ENCODE peak calls at places on chromosomes 7 and 10, in five cellular contexts. One of them, this sample, is unnamed.

GRCh38 chr10:3672220-3672619 is 112.8 kb downstream of the KLF6 start:
- DNase-seq in thoracic aorta: no peak
- DNase-seq in PC-9: no peak
- DNase-seq in cardiac muscle cell: no peak
- DNase-seq in adrenal gland: no peak
- DNase-seq in this sample: no peak

GRCh38 chr7:28964056-28964455 is 5.9 kb upstream of the TRIL start:
- DNase-seq in thoracic aorta: no peak
- DNase-seq in PC-9: no peak
- DNase-seq in cardiac muscle cell: no peak
- DNase-seq in adrenal gland: no peak
- DNase-seq in this sample: no peak

GRCh38 chr10:3835770-3836169 is 50.8 kb upstream of the KLF6 start:
- DNase-seq in thoracic aorta: no peak
- DNase-seq in PC-9: no peak
- DNase-seq in cardiac muscle cell: no peak
- DNase-seq in adrenal gland: no peak
- DNase-seq in this sample: no peak

GRCh38 chr7:46539892-46540483 is 618.9 kb upstream of the IGFBP3 start:
- DNase-seq in thoracic aorta: no peak
- DNase-seq in PC-9: no peak
- DNase-seq in cardiac muscle cell: peak; percentile 80
- DNase-seq in adrenal gland: no peak
- DNase-seq in this sample: no peak

GRCh38 chr10:43218951-43219837 is 47.7 kb downstream of the RASGEF1A start:
- DNase-seq in thoracic aorta: no peak
- DNase-seq in PC-9: no peak
- DNase-seq in cardiac muscle cell: no peak
- DNase-seq in adrenal gland: no peak
- DNase-seq in this sample: no peak

GRCh38 chr7:24981544-24981951 is 1.6 kb upstream of the OSBPL3 start:
- DNase-seq in thoracic aorta: no peak
- DNase-seq in PC-9: peak; percentile 71
- DNase-seq in cardiac muscle cell: peak; percentile 39
- DNase-seq in adrenal gland: peak; percentile 31
- DNase-seq in this sample: peak; percentile 41

GRCh38 chr7:28662236-28662635 is 249.9 kb downstream of the CREB5 start:
- DNase-seq in thoracic aorta: no peak
- DNase-seq in PC-9: no peak
- DNase-seq in cardiac muscle cell: no peak
- DNase-seq in adrenal gland: no peak
- DNase-seq in this sample: no peak

GRCh38 chr10:31317652-31318381 is 1.2 kb upstream of the ZEB1 start:
- DNase-seq in thoracic aorta: no peak
- DNase-seq in PC-9: no peak
- DNase-seq in cardiac muscle cell: no peak
- DNase-seq in adrenal gland: no peak
- DNase-seq in this sample: no peak

GRCh38 chr7:47483604-47484273 is 98.2 kb downstream of the TNS3 start:
- DNase-seq in thoracic aorta: no peak
- DNase-seq in PC-9: no peak
- DNase-seq in cardiac muscle cell: no peak
- DNase-seq in adrenal gland: no peak
- DNase-seq in this sample: no peak

GRCh38 chr7:154868901-154869300 is 134.0 kb downstream of the PAXIP1 start:
- DNase-seq in thoracic aorta: no peak
- DNase-seq in PC-9: no peak
- DNase-seq in cardiac muscle cell: peak; percentile 28
- DNase-seq in adrenal gland: no peak
- DNase-seq in this sample: no peak

GRCh38 chr10:6431861-6432260 is 148.2 kb downstream of the PRKCQ start:
- DNase-seq in thoracic aorta: no peak
- DNase-seq in PC-9: no peak
- DNase-seq in cardiac muscle cell: no peak
- DNase-seq in adrenal gland: no peak
- DNase-seq in this sample: no peak

GRCh38 chr10:96395931-96396877 is 37.4 kb upstream of the OPALIN start:
- DNase-seq in thoracic aorta: no peak
- DNase-seq in PC-9: peak; percentile 31
- DNase-seq in cardiac muscle cell: peak; percentile 76
- DNase-seq in adrenal gland: peak; percentile 56
- DNase-seq in this sample: peak; percentile 56

GRCh38 chr7:70700055-70700934 is 431.6 kb upstream of the GALNT17 start:
- DNase-seq in thoracic aorta: no peak
- DNase-seq in PC-9: no peak
- DNase-seq in cardiac muscle cell: no peak
- DNase-seq in adrenal gland: no peak
- DNase-seq in this sample: no peak

GRCh38 chr7:94509264-94509878 is at the start of gene CASD1:
- DNase-seq in thoracic aorta: no peak
- DNase-seq in PC-9: peak; percentile 53
- DNase-seq in cardiac muscle cell: peak; percentile 15
- DNase-seq in adrenal gland: peak; percentile 70
- DNase-seq in this sample: peak; percentile 69

GRCh38 chr7:41809487-41810257 is 106.8 kb upstream of the INHBA start:
- DNase-seq in thoracic aorta: no peak
- DNase-seq in PC-9: no peak
- DNase-seq in cardiac muscle cell: no peak
- DNase-seq in adrenal gland: no peak
- DNase-seq in this sample: no peak

GRCh38 chr7:127715901-127716300 is 63.9 kb downstream of the SND1 start:
- DNase-seq in thoracic aorta: no peak
- DNase-seq in PC-9: no peak
- DNase-seq in cardiac muscle cell: no peak
- DNase-seq in adrenal gland: no peak
- DNase-seq in this sample: no peak

GRCh38 chr7:142012825-142013506 is 17.3 kb downstream of the MGAM start:
- DNase-seq in thoracic aorta: no peak
- DNase-seq in PC-9: no peak
- DNase-seq in cardiac muscle cell: no peak
- DNase-seq in adrenal gland: no peak
- DNase-seq in this sample: no peak

GRCh38 chr10:31136951-31137885 is 105.6 kb upstream of the ZNF438 start:
- DNase-seq in thoracic aorta: no peak
- DNase-seq in PC-9: no peak
- DNase-seq in cardiac muscle cell: no peak
- DNase-seq in adrenal gland: no peak
- DNase-seq in this sample: no peak

GRCh38 chr7:133853706-133854276 is 273.3 kb upstream of the LRGUK start:
- DNase-seq in thoracic aorta: no peak
- DNase-seq in PC-9: peak; percentile 82
- DNase-seq in cardiac muscle cell: peak; percentile 53
- DNase-seq in adrenal gland: no peak
- DNase-seq in this sample: peak; percentile 35

GRCh38 chr7:617614-618538 is 98.2 kb upstream of the PDGFA start:
- DNase-seq in thoracic aorta: no peak
- DNase-seq in PC-9: no peak
- DNase-seq in cardiac muscle cell: no peak
- DNase-seq in adrenal gland: no peak
- DNase-seq in this sample: no peak

GRCh38 chr10:117168135-117168674 is 29.1 kb upstream of the KCNK18 start:
- DNase-seq in thoracic aorta: no peak
- DNase-seq in PC-9: no peak
- DNase-seq in cardiac muscle cell: peak; percentile 83
- DNase-seq in adrenal gland: peak; percentile 61
- DNase-seq in this sample: peak; percentile 54

GRCh38 chr10:75470901-75471300 is 39.5 kb downstream of the LRMDA start:
- DNase-seq in thoracic aorta: no peak
- DNase-seq in PC-9: no peak
- DNase-seq in cardiac muscle cell: no peak
- DNase-seq in adrenal gland: no peak
- DNase-seq in this sample: no peak

GRCh38 chr10:30170814-30171213 is 111.4 kb upstream of the JCAD start:
- DNase-seq in thoracic aorta: no peak
- DNase-seq in PC-9: no peak
- DNase-seq in cardiac muscle cell: no peak
- DNase-seq in adrenal gland: no peak
- DNase-seq in this sample: no peak

GRCh38 chr7:48312151-48312550 is 140.9 kb downstream of the ABCA13 start:
- DNase-seq in thoracic aorta: no peak
- DNase-seq in PC-9: no peak
- DNase-seq in cardiac muscle cell: no peak
- DNase-seq in adrenal gland: no peak
- DNase-seq in this sample: no peak

GRCh38 chr10:133608855-133609254 is 17.7 kb downstream of the FRG2B start:
- DNase-seq in thoracic aorta: no peak
- DNase-seq in PC-9: no peak
- DNase-seq in cardiac muscle cell: peak; percentile 0
- DNase-seq in adrenal gland: no peak
- DNase-seq in this sample: no peak

GRCh38 chr10:78571286-78571685 is 497.5 kb upstream of the ZMIZ1 start:
- DNase-seq in thoracic aorta: no peak
- DNase-seq in PC-9: no peak
- DNase-seq in cardiac muscle cell: no peak
- DNase-seq in adrenal gland: no peak
- DNase-seq in this sample: no peak

GRCh38 chr10:115555887-115556402 is 462.8 kb downstream of the ATRNL1 start:
- DNase-seq in thoracic aorta: no peak
- DNase-seq in PC-9: no peak
- DNase-seq in cardiac muscle cell: no peak
- DNase-seq in adrenal gland: no peak
- DNase-seq in this sample: no peak

GRCh38 chr7:112448891-112449290 is 1.4 kb upstream of the IFRD1 start:
- DNase-seq in thoracic aorta: no peak
- DNase-seq in PC-9: peak; percentile 6
- DNase-seq in cardiac muscle cell: no peak
- DNase-seq in adrenal gland: no peak
- DNase-seq in this sample: no peak

GRCh38 chr10:64506963-64507362 is 985.8 kb downstream of the REEP3 start:
- DNase-seq in thoracic aorta: no peak
- DNase-seq in PC-9: no peak
- DNase-seq in cardiac muscle cell: no peak
- DNase-seq in adrenal gland: no peak
- DNase-seq in this sample: no peak

GRCh38 chr7:7911339-7911738 is 57.3 kb upstream of the GLCCI1 start:
- DNase-seq in thoracic aorta: no peak
- DNase-seq in PC-9: peak; percentile 69
- DNase-seq in cardiac muscle cell: no peak
- DNase-seq in adrenal gland: no peak
- DNase-seq in this sample: no peak

GRCh38 chr10:48968036-48968435 is 28.4 kb upstream of the LRRC18 start:
- DNase-seq in thoracic aorta: no peak
- DNase-seq in PC-9: no peak
- DNase-seq in cardiac muscle cell: no peak
- DNase-seq in adrenal gland: no peak
- DNase-seq in this sample: no peak

GRCh38 chr10:48965460-48965859 is 25.8 kb upstream of the LRRC18 start:
- DNase-seq in thoracic aorta: no peak
- DNase-seq in PC-9: no peak
- DNase-seq in cardiac muscle cell: no peak
- DNase-seq in adrenal gland: no peak
- DNase-seq in this sample: no peak

GRCh38 chr10:48958598-48959200 is 19.1 kb upstream of the LRRC18 start:
- DNase-seq in thoracic aorta: no peak
- DNase-seq in PC-9: no peak
- DNase-seq in cardiac muscle cell: no peak
- DNase-seq in adrenal gland: no peak
- DNase-seq in this sample: no peak

DNA sequence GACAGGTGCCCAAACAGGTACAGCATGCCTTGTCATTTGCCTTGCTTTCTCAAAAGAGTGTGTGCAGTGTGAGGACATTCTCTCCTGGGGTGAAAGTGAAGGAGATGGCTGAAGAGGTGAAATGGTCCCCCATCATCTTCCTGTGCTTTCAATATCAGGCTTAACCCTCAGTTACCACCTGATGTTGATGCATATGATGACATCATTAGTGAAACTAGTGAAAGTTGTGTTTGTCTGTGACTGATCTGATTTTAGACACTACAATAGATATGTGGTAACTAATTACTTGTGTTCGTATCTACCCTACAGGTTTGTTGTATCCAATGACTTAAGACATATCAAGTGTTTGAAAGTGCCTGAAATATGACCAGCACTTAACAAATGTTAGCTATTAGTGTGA is 24.4 kb upstream of the LRRC18 start:
- DNase-seq in thoracic aorta: no peak
- DNase-seq in PC-9: no peak
- DNase-seq in cardiac muscle cell: no peak
- DNase-seq in adrenal gland: no peak
- DNase-seq in this sample: no peak
- H3K4me1 ChIP-seq in thoracic aorta: no peaks in the 10 kb centered on the region
- H3K4me1 ChIP-seq in PC-9: no peaks in the 10 kb centered on the region
- H3K4me1 ChIP-seq in cardiac muscle cell: no peaks in the 10 kb centered on the region
- H3K4me1 ChIP-seq in adrenal gland: no peaks in the 10 kb centered on the region
- H3K4me1 ChIP-seq in this sample: no peaks in the 10 kb centered on the region

GRCh38 chr10:129695671-129696070 is 228.6 kb downstream of the MGMT start:
- DNase-seq in thoracic aorta: no peak
- DNase-seq in PC-9: no peak
- DNase-seq in cardiac muscle cell: no peak
- DNase-seq in adrenal gland: no peak
- DNase-seq in this sample: no peak
- H3K4me1 ChIP-seq in thoracic aorta: peaks cover 39% of the 10 kb centered on the region
- H3K4me1 ChIP-seq in PC-9: no peaks in the 10 kb centered on the region
- H3K4me1 ChIP-seq in cardiac muscle cell: no peaks in the 10 kb centered on the region
- H3K4me1 ChIP-seq in adrenal gland: no peaks in the 10 kb centered on the region
- H3K4me1 ChIP-seq in this sample: no peaks in the 10 kb centered on the region

GRCh38 chr10:98338896-98339295 is 70.9 kb upstream of the LOXL4 start:
- DNase-seq in thoracic aorta: no peak
- DNase-seq in PC-9: no peak
- DNase-seq in cardiac muscle cell: no peak
- DNase-seq in adrenal gland: no peak
- DNase-seq in this sample: no peak

GRCh38 chr10:98339790-98340189 is 71.8 kb upstream of the LOXL4 start:
- DNase-seq in thoracic aorta: no peak
- DNase-seq in PC-9: no peak
- DNase-seq in cardiac muscle cell: no peak
- DNase-seq in adrenal gland: no peak
- DNase-seq in this sample: no peak

GRCh38 chr10:98340261-98340675 is 72.3 kb upstream of the LOXL4 start:
- DNase-seq in thoracic aorta: no peak
- DNase-seq in PC-9: no peak
- DNase-seq in cardiac muscle cell: peak; percentile 36
- DNase-seq in adrenal gland: no peak
- DNase-seq in this sample: no peak

GRCh38 chr10:98338318-98338717 is 70.3 kb upstream of the LOXL4 start:
- DNase-seq in thoracic aorta: no peak
- DNase-seq in PC-9: no peak
- DNase-seq in cardiac muscle cell: no peak
- DNase-seq in adrenal gland: no peak
- DNase-seq in this sample: no peak

DNA sequence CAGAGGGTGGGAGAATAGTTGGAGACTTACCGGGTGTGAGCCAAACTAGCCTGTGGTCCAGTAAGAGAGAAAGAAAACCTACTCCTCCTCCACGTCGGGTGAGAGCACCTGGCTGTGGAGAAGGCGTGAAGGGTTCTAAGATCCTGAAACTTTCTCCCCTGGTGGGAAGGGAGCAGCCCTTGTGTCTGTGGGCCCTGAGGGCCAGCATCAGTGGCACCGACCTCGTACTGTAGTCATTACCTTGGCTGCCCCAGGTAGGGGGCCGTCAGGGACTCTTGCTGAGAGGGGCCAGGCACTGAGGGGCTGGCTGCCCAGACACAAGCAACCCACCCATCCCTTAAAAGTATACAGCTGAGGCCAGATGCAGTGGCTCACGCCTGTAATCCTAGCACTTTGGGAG is 69.5 kb upstream of the LOXL4 start:
- DNase-seq in thoracic aorta: no peak
- DNase-seq in PC-9: no peak
- DNase-seq in cardiac muscle cell: no peak
- DNase-seq in adrenal gland: no peak
- DNase-seq in this sample: no peak
- H3K4me1 ChIP-seq in thoracic aorta: peaks cover 9% of the 10 kb centered on the region
- H3K4me1 ChIP-seq in PC-9: peaks cover 33% of the 10 kb centered on the region
- H3K4me1 ChIP-seq in cardiac muscle cell: peaks cover 25% of the 10 kb centered on the region
- H3K4me1 ChIP-seq in adrenal gland: peaks cover 19% of the 10 kb centered on the region
- H3K4me1 ChIP-seq in this sample: no peaks in the 10 kb centered on the region

GRCh38 chr7:38223311-38223710 is 45.3 kb downstream of the STARD3NL start:
- DNase-seq in thoracic aorta: no peak
- DNase-seq in PC-9: no peak
- DNase-seq in cardiac muscle cell: no peak
- DNase-seq in adrenal gland: no peak
- DNase-seq in this sample: no peak
- H3K4me1 ChIP-seq in thoracic aorta: peaks cover 19% of the 10 kb centered on the region
- H3K4me1 ChIP-seq in PC-9: no peaks in the 10 kb centered on the region
- H3K4me1 ChIP-seq in cardiac muscle cell: peaks cover 12% of the 10 kb centered on the region
- H3K4me1 ChIP-seq in adrenal gland: no peaks in the 10 kb centered on the region
- H3K4me1 ChIP-seq in this sample: no peaks in the 10 kb centered on the region

This sample was measured in lung.